ENCODE peak calls at places on chromosomes 6 and 20, in seven cellular contexts. One of them, this sample, is unnamed.

GRCh38 chr20:7696311-7696710 is 243.9 kb downstream of the HAO1 start:
- DNase-seq in WTC11: no peak
- DNase-seq in non-pigmented ciliary epithelial cell: no peak
- DNase-seq in effector CD8-positive, alpha-beta T cell: no peak
- DNase-seq in T-helper 1 cell: no peak
- DNase-seq in NCI-H1694: no peak
- DNase-seq in EL: no peak
- DNase-seq in this sample: no peak

GRCh38 chr6:16783485-16783884 is 22.2 kb upstream of the ATXN1 start:
- DNase-seq in effector CD8-positive, alpha-beta T cell: no peak
- DNase-seq in NCI-H1694: no peak
- DNase-seq in WTC11: no peak
- DNase-seq in non-pigmented ciliary epithelial cell: no peak
- DNase-seq in T-helper 1 cell: no peak
- DNase-seq in EL: no peak
- DNase-seq in this sample: no peak

GRCh38 chr6:119521251-119521650 is 171.7 kb upstream of the MAN1A1 start:
- DNase-seq in T-helper 1 cell: no peak
- DNase-seq in NCI-H1694: no peak
- DNase-seq in non-pigmented ciliary epithelial cell: no peak
- DNase-seq in effector CD8-positive, alpha-beta T cell: no peak
- DNase-seq in WTC11: no peak
- DNase-seq in EL: no peak
- DNase-seq in this sample: no peak

GRCh38 chr6:158387036-158387435 is 74.8 kb downstream of the TULP4 start:
- DNase-seq in T-helper 1 cell: no peak
- DNase-seq in NCI-H1694: no peak
- DNase-seq in effector CD8-positive, alpha-beta T cell: no peak
- DNase-seq in EL: no peak
- DNase-seq in non-pigmented ciliary epithelial cell: no peak
- DNase-seq in WTC11: no peak
- DNase-seq in this sample: no peak

GRCh38 chr6:101537917-101538316 is 144.4 kb downstream of the GRIK2 start:
- DNase-seq in T-helper 1 cell: no peak
- DNase-seq in EL: no peak
- DNase-seq in non-pigmented ciliary epithelial cell: no peak
- DNase-seq in NCI-H1694: no peak
- DNase-seq in effector CD8-positive, alpha-beta T cell: no peak
- DNase-seq in WTC11: no peak
- DNase-seq in this sample: peak; percentile 47

GRCh38 chr6:31729515-31729978 is 448 bp upstream of the DDAH2 start:
- DNase-seq in T-helper 1 cell: peak; percentile 71
- DNase-seq in EL: peak; percentile 90
- DNase-seq in non-pigmented ciliary epithelial cell: peak; percentile 46
- DNase-seq in effector CD8-positive, alpha-beta T cell: peak; percentile 63
- DNase-seq in NCI-H1694: peak; percentile 50
- DNase-seq in WTC11: peak; percentile 95
- DNase-seq in this sample: peak; percentile 91

GRCh38 chr6:20610636-20611200 is 76.5 kb downstream of the CDKAL1 start:
- DNase-seq in NCI-H1694: no peak
- DNase-seq in WTC11: no peak
- DNase-seq in effector CD8-positive, alpha-beta T cell: no peak
- DNase-seq in EL: peak; percentile 14
- DNase-seq in non-pigmented ciliary epithelial cell: no peak
- DNase-seq in T-helper 1 cell: no peak
- DNase-seq in this sample: peak; percentile 27

GRCh38 chr6:41028618-41029486 is 10.2 kb downstream of the UNC5CL start:
- DNase-seq in WTC11: no peak
- DNase-seq in non-pigmented ciliary epithelial cell: no peak
- DNase-seq in T-helper 1 cell: no peak
- DNase-seq in EL: no peak
- DNase-seq in NCI-H1694: no peak
- DNase-seq in effector CD8-positive, alpha-beta T cell: no peak
- DNase-seq in this sample: no peak

GRCh38 chr6:119083007-119083406 is 4.5 kb upstream of the FAM184A start:
- DNase-seq in WTC11: no peak
- DNase-seq in EL: no peak
- DNase-seq in NCI-H1694: no peak
- DNase-seq in non-pigmented ciliary epithelial cell: no peak
- DNase-seq in T-helper 1 cell: no peak
- DNase-seq in effector CD8-positive, alpha-beta T cell: no peak
- DNase-seq in this sample: no peak

GRCh38 chr20:47652794-47653193 is 132.5 kb downstream of the SULF2 start:
- DNase-seq in EL: no peak
- DNase-seq in T-helper 1 cell: no peak
- DNase-seq in NCI-H1694: no peak
- DNase-seq in WTC11: no peak
- DNase-seq in non-pigmented ciliary epithelial cell: no peak
- DNase-seq in effector CD8-positive, alpha-beta T cell: no peak
- DNase-seq in this sample: no peak

GRCh38 chr6:15929685-15930084 is 199.2 kb upstream of the MYLIP start:
- DNase-seq in WTC11: no peak
- DNase-seq in EL: no peak
- DNase-seq in T-helper 1 cell: no peak
- DNase-seq in effector CD8-positive, alpha-beta T cell: no peak
- DNase-seq in non-pigmented ciliary epithelial cell: no peak
- DNase-seq in NCI-H1694: no peak
- DNase-seq in this sample: no peak

GRCh38 chr20:13166006-13166405 is 55.1 kb upstream of the ISM1 start:
- DNase-seq in T-helper 1 cell: no peak
- DNase-seq in EL: no peak
- DNase-seq in NCI-H1694: no peak
- DNase-seq in WTC11: no peak
- DNase-seq in non-pigmented ciliary epithelial cell: no peak
- DNase-seq in effector CD8-positive, alpha-beta T cell: no peak
- DNase-seq in this sample: no peak

GRCh38 chr6:20841806-20842205 is 307.5 kb downstream of the CDKAL1 start:
- DNase-seq in EL: no peak
- DNase-seq in T-helper 1 cell: no peak
- DNase-seq in NCI-H1694: no peak
- DNase-seq in effector CD8-positive, alpha-beta T cell: no peak
- DNase-seq in non-pigmented ciliary epithelial cell: no peak
- DNase-seq in WTC11: no peak
- DNase-seq in this sample: no peak

GRCh38 chr20:49964964-49965780 is 17.6 kb upstream of the SNAI1 start:
- DNase-seq in non-pigmented ciliary epithelial cell: no peak
- DNase-seq in NCI-H1694: peak; percentile 32
- DNase-seq in EL: peak; percentile 49
- DNase-seq in T-helper 1 cell: no peak
- DNase-seq in effector CD8-positive, alpha-beta T cell: no peak
- DNase-seq in WTC11: peak; percentile 81
- DNase-seq in this sample: peak; percentile 52

GRCh38 chr6:39702265-39702664 is 22.9 kb downstream of the KIF6 start:
- DNase-seq in effector CD8-positive, alpha-beta T cell: no peak
- DNase-seq in non-pigmented ciliary epithelial cell: no peak
- DNase-seq in T-helper 1 cell: no peak
- DNase-seq in EL: no peak
- DNase-seq in WTC11: no peak
- DNase-seq in NCI-H1694: no peak
- DNase-seq in this sample: no peak

GRCh38 chr20:45840700-45841198 is 7.2 kb downstream of the SNX21 start:
- DNase-seq in WTC11: no peak
- DNase-seq in NCI-H1694: no peak
- DNase-seq in EL: no peak
- DNase-seq in T-helper 1 cell: no peak
- DNase-seq in non-pigmented ciliary epithelial cell: no peak
- DNase-seq in effector CD8-positive, alpha-beta T cell: no peak
- DNase-seq in this sample: no peak

GRCh38 chr20:50690979-50691584 is at the start of gene RIPOR3:
- DNase-seq in WTC11: peak; percentile 49
- DNase-seq in non-pigmented ciliary epithelial cell: no peak
- DNase-seq in EL: peak; percentile 45
- DNase-seq in NCI-H1694: no peak
- DNase-seq in T-helper 1 cell: no peak
- DNase-seq in effector CD8-positive, alpha-beta T cell: no peak
- DNase-seq in this sample: peak; percentile 45

GRCh38 chr6:15524736-15525401 is 138.0 kb downstream of the DTNBP1 start:
- DNase-seq in NCI-H1694: no peak
- DNase-seq in non-pigmented ciliary epithelial cell: no peak
- DNase-seq in EL: no peak
- DNase-seq in WTC11: no peak
- DNase-seq in effector CD8-positive, alpha-beta T cell: no peak
- DNase-seq in T-helper 1 cell: no peak
- DNase-seq in this sample: no peak

GRCh38 chr20:59455392-59456341 is 148.7 kb upstream of the PHACTR3 start:
- DNase-seq in effector CD8-positive, alpha-beta T cell: no peak
- DNase-seq in NCI-H1694: no peak
- DNase-seq in EL: peak; percentile 15
- DNase-seq in WTC11: no peak
- DNase-seq in T-helper 1 cell: no peak
- DNase-seq in non-pigmented ciliary epithelial cell: no peak
- DNase-seq in this sample: peak; percentile 26

GRCh38 chr20:59291740-59292139 is 8.7 kb upstream of the EDN3 start:
- DNase-seq in WTC11: no peak
- DNase-seq in effector CD8-positive, alpha-beta T cell: no peak
- DNase-seq in EL: no peak
- DNase-seq in NCI-H1694: no peak
- DNase-seq in T-helper 1 cell: no peak
- DNase-seq in non-pigmented ciliary epithelial cell: no peak
- DNase-seq in this sample: no peak

GRCh38 chr6:26020983-26021349 is 58.4 kb downstream of the TRIM38 start:
- DNase-seq in WTC11: peak; percentile 42
- DNase-seq in effector CD8-positive, alpha-beta T cell: peak; percentile 31
- DNase-seq in NCI-H1694: no peak
- DNase-seq in non-pigmented ciliary epithelial cell: no peak
- DNase-seq in EL: peak; percentile 81
- DNase-seq in T-helper 1 cell: peak; percentile 27
- DNase-seq in this sample: peak; percentile 74

GRCh38 chr6:1481326-1481725 is 92.0 kb downstream of the FOXF2 start:
- DNase-seq in non-pigmented ciliary epithelial cell: peak; percentile 45
- DNase-seq in effector CD8-positive, alpha-beta T cell: no peak
- DNase-seq in WTC11: no peak
- DNase-seq in T-helper 1 cell: no peak
- DNase-seq in NCI-H1694: no peak
- DNase-seq in EL: peak; percentile 99
- DNase-seq in this sample: peak; percentile 98

GRCh38 chr20:34996243-34996984 is 40.7 kb downstream of the MYH7B start:
- DNase-seq in T-helper 1 cell: no peak
- DNase-seq in effector CD8-positive, alpha-beta T cell: no peak
- DNase-seq in WTC11: no peak
- DNase-seq in non-pigmented ciliary epithelial cell: no peak
- DNase-seq in NCI-H1694: no peak
- DNase-seq in EL: no peak
- DNase-seq in this sample: no peak

GRCh38 chr20:20443509-20443908 is 75.6 kb downstream of the INSM1 start:
- DNase-seq in WTC11: no peak
- DNase-seq in non-pigmented ciliary epithelial cell: no peak
- DNase-seq in effector CD8-positive, alpha-beta T cell: no peak
- DNase-seq in T-helper 1 cell: no peak
- DNase-seq in EL: no peak
- DNase-seq in NCI-H1694: no peak
- DNase-seq in this sample: no peak

GRCh38 chr6:90198758-90199425 is 97.8 kb downstream of the BACH2 start:
- DNase-seq in EL: no peak
- DNase-seq in T-helper 1 cell: no peak
- DNase-seq in WTC11: no peak
- DNase-seq in non-pigmented ciliary epithelial cell: no peak
- DNase-seq in effector CD8-positive, alpha-beta T cell: no peak
- DNase-seq in NCI-H1694: no peak
- DNase-seq in this sample: no peak

GRCh38 chr20:46377532-46377931 is 28.9 kb downstream of the ELMO2 start:
- DNase-seq in NCI-H1694: no peak
- DNase-seq in EL: no peak
- DNase-seq in non-pigmented ciliary epithelial cell: no peak
- DNase-seq in effector CD8-positive, alpha-beta T cell: no peak
- DNase-seq in T-helper 1 cell: no peak
- DNase-seq in WTC11: no peak
- DNase-seq in this sample: no peak

GRCh38 chr6:111591901-111592461 is 13.7 kb downstream of the TRAF3IP2 start:
- DNase-seq in T-helper 1 cell: no peak
- DNase-seq in NCI-H1694: no peak
- DNase-seq in EL: peak; percentile 71
- DNase-seq in WTC11: no peak
- DNase-seq in effector CD8-positive, alpha-beta T cell: no peak
- DNase-seq in non-pigmented ciliary epithelial cell: no peak
- DNase-seq in this sample: peak; percentile 89

GRCh38 chr6:119241124-119241491 is 108.5 kb downstream of the MAN1A1 start:
- DNase-seq in non-pigmented ciliary epithelial cell: no peak
- DNase-seq in EL: no peak
- DNase-seq in NCI-H1694: no peak
- DNase-seq in T-helper 1 cell: no peak
- DNase-seq in effector CD8-positive, alpha-beta T cell: no peak
- DNase-seq in WTC11: no peak
- DNase-seq in this sample: peak; percentile 7

GRCh38 chr20:25127761-25128537 is 46.0 kb upstream of the VSX1 start:
- DNase-seq in EL: no peak
- DNase-seq in NCI-H1694: no peak
- DNase-seq in WTC11: no peak
- DNase-seq in effector CD8-positive, alpha-beta T cell: no peak
- DNase-seq in non-pigmented ciliary epithelial cell: no peak
- DNase-seq in T-helper 1 cell: no peak
- DNase-seq in this sample: no peak

GRCh38 chr20:49562341-49563014 is 5.5 kb downstream of the PTGIS start:
- DNase-seq in EL: peak; percentile 91
- DNase-seq in NCI-H1694: no peak
- DNase-seq in T-helper 1 cell: no peak
- DNase-seq in WTC11: peak; percentile 55
- DNase-seq in effector CD8-positive, alpha-beta T cell: no peak
- DNase-seq in non-pigmented ciliary epithelial cell: no peak
- DNase-seq in this sample: peak; percentile 90

This sample was measured in EH.